ENCODE peak calls at places on chromosome 3, in four cellular contexts. I, G, N and D are unnamed samples.

GRCh38 chr3:113697192-113698090 is 999 bp upstream of the USF3 start:
- DNase-seq in I (peak; percentile 33), G (peak; percentile 45), N (peak; percentile 34), D (no peak)

GRCh38 chr3:195072916-195073564 is 197.9 kb downstream of the XXYLT1 start:
- DNase-seq in I (no peak), G (no peak), N (no peak), D (peak; percentile 8)

GRCh38 chr3:24495334-24495994 is 814 bp upstream of the THRB start:
- DNase-seq in I (no peak), G (peak; percentile 69), N (no peak), D (peak; percentile 68)

GRCh38 chr3:195185574-195185973 is 85.4 kb downstream of the XXYLT1 start:
- DNase-seq in I (no peak), G (no peak), N (no peak), D (no peak)

GRCh38 chr3:101635954-101636798 is 40.8 kb downstream of the ZBTB11 start:
- DNase-seq in I (peak; percentile 18), G (peak; percentile 24), N (peak; percentile 20), D (peak; percentile 52)

GRCh38 chr3:165128544-165128943 is 50.2 kb upstream of the SI start:
- DNase-seq in I (no peak), G (no peak), N (no peak), D (no peak)

GRCh38 chr3:133117342-133117741 is 79.2 kb downstream of the TMEM108 start:
- DNase-seq in I (no peak), G (peak; percentile 32), N (no peak), D (no peak)

GRCh38 chr3:9955067-9955502 is 2.9 kb upstream of the PRRT3 start:
- DNase-seq in I (no peak), G (no peak), N (peak; percentile 40), D (no peak)

GRCh38 chr3:31440878-31441277 is 91.8 kb upstream of the STT3B start:
- DNase-seq in I (no peak), G (no peak), N (no peak), D (no peak)

GRCh38 chr3:4343258-4343657 is 40.1 kb downstream of the SETMAR start:
- DNase-seq in I (no peak), G (no peak), N (peak; percentile 67), D (no peak)

GRCh38 chr3:56423537-56424209 is 44.6 kb downstream of the ERC2 start:
- DNase-seq in I (peak; percentile 15), G (no peak), N (no peak), D (no peak)

DNA sequence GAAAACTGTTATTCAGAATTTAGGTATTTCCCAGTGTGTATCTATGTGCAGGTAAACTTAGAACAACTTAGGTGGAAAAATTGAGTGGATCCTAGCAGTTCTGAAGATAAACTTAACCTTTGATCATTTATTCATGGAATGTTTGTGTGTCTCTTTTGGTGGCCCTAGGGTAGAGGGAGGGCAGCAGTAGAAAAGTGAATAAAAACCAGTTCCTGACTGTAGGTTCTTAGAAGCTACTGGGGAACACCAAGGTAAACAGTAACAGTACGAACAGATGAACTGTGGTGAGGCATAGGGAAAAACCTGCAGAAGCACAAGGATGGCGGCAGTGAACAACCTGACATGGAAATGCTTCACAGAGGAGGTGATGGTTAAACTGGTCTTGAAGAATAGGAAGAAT is 2.5 kb downstream of the SNRK start:
- DNase-seq in I (no peak), G (no peak), N (no peak), D (no peak)
- H3K4me1 ChIP-seq in I (peaks cover 15% of the 10 kb centered on the region), G (peaks cover 42% of the 10 kb centered on the region), N (peaks cover 15% of the 10 kb centered on the region), D (peaks cover 77% of the 10 kb centered on the region)

GRCh38 chr3:185253645-185254410 is at the start of gene EHHADH:
- DNase-seq in I (peak; percentile 49), G (peak; percentile 73), N (peak; percentile 44), D (peak; percentile 90)
- TF ChIP-seq POLR2A in I (no peak), G (no peak), N (peak; percentile 39), D (peak; percentile 56)

GRCh38 chr3:50257990-50258389 is 11.0 kb upstream of the SEMA3B start:
- DNase-seq in I (no peak), G (no peak), N (no peak), D (no peak)
- H3K4me1 ChIP-seq in I (peaks cover 15% of the 10 kb centered on the region), G (peaks cover 41% of the 10 kb centered on the region), N (peaks cover 17% of the 10 kb centered on the region), D (peaks cover 64% of the 10 kb centered on the region)

GRCh38 chr3:42875325-42876151 is at the start of gene CYP8B1:
- DNase-seq in I (no peak), G (no peak), N (no peak), D (no peak)
- TF ChIP-seq POLR2A in I (no peak), G (no peak), N (no peak), D (no peak)

GRCh38 chr3:129593595-129594339 is 12.7 kb downstream of the PLXND1 start:
- DNase-seq in I (no peak), G (no peak), N (no peak), D (no peak)

GRCh38 chr3:129596194-129597086 is 10.0 kb downstream of the PLXND1 start:
- DNase-seq in I (peak; percentile 87), G (peak; percentile 56), N (peak; percentile 96), D (peak; percentile 93)

GRCh38 chr3:129594907-129595390 is 11.5 kb downstream of the PLXND1 start:
- DNase-seq in I (no peak), G (no peak), N (no peak), D (no peak)

GRCh38 chr3:129597087-129597791 is 9.2 kb downstream of the PLXND1 start:
- DNase-seq in I (no peak), G (no peak), N (peak; percentile 36), D (no peak)

DNA sequence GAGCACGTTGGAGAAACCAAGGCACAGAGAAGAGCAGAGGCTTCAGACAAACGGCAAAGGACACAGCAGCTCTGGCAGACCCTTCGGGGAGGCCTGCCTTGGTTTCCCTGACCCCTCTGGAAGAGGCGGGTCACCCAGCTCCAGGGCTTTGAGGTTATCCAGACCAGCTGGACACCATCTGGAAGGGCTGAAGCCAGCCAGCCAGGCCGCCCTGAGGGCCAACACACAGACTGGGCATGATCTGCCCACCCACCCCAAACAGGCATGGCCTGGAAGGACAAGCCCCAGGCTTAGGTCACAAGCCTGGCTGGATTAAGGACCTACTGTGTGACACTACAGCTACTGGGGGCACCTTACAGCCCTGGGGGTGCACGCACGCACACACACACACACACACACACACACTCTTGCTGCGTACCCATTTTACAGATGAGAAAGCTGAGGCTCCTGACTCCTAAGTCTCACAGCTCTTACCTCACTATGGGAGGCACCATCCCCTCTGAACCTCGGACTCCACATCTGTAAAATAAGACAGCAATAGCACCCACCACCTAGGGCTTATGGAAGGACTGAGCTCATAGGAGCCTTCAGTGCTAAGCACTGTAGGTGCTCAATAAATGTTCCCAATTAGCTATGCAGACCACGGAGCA is 10.8 kb downstream of the PLXND1 start:
- DNase-seq in I (no peak), G (no peak), N (no peak), D (no peak)
- H3K4me1 ChIP-seq in I (peaks cover 53% of the 10 kb centered on the region), G (peaks cover 97% of the 10 kb centered on the region), N (peaks cover 55% of the 10 kb centered on the region), D (peaks cover 97% of the 10 kb centered on the region)

DNA sequence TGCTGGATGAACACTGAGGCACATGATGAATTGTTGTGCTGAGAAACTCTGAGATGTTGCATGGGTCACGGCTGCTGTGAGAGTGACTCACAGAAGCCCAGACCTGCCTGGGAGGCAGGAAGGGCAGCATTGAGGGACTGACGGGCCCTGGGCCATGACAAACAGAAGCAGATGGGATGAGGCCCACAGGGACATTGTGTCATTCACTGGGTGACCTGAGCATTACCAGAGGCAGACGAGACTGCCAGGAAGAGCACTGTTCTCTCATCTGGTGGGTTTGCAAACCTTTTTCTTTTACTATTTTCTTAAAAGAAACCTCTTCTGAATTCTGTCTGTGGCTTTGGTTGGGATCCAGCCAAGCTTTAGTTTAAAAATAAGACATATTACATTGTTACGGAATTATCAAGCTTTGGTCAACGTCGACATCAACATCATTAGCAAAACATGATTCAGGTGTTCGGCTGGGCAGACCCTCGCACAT is 67.8 kb downstream of the BDH1 start:
- DNase-seq in I (no peak), G (no peak), N (peak; percentile 94), D (peak; percentile 75)
- TF ChIP-seq POLR2A in I (no peak), G (no peak), N (peak; percentile 38), D (peak; percentile 13)

DNA sequence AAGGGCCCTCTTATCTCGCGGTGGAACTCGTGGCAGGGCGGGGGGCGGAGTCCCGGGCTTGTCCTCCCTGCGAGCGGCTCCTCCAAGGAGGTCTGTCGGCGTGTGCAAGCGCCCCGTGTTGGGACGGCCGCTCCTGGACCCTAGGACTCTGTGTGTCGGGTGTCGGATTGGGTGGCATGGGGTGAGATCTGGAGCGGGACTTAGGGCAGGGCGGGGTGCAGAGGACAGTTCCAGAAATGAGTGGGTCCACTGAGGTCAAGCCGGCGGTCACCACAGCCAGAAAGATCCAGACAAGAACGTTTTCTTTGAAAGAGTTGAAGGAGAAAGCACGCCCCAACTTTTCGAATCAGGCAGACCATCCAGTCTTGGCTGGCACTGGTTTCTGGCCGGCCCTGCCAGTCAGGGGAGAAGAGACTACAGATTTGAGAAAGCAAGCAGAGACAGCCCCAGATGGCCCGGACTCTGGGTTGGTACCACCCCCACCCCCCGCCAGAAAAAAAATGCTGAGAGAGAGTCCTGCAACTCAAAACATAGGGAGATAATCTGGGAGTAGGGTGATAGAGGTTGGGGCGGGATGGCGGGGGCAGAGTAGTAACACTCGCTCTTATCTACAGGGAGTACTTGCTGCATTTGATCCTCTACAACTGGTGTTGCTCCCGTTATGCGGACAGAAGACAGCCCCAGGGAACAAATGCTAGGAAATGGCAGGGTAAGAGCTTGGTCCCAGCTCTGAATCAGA is 829 bp upstream of the CISH start:
- DNase-seq in I (peak; percentile 67), G (no peak), N (no peak), D (no peak)
- H3K4me1 ChIP-seq in I (peaks cover 28% of the 10 kb centered on the region), G (peaks cover 52% of the 10 kb centered on the region), N (peaks cover 4% of the 10 kb centered on the region), D (peaks cover 56% of the 10 kb centered on the region)